ENCODE peak calls at places on chromosomes 4 and X, in six cellular contexts. V is AG09309, O is esophagus squamous epithelium, Q is H7, A is uterus, H is A549. G is an unnamed sample.

GRCh38 chr4:159497961-159498360 is 395.1 kb downstream of the RAPGEF2 start:
- DNase-seq in V (no peak), O (no peak), Q (no peak), A (no peak), H (no peak), G (no peak)

GRCh38 chr4:67727124-67727850 is 26.3 kb upstream of the UBA6 start:
- DNase-seq in V (no peak), O (no peak), Q (no peak), A (no peak), H (no peak), G (no peak)

GRCh38 chr4:8917321-8917811 is 45.7 kb upstream of the HMX1 start:
- DNase-seq in V (no peak), O (no peak), Q (peak; percentile 16), A (no peak), H (no peak), G (no peak)

GRCh38 chr4:18057821-18058533 is 36.4 kb upstream of the LCORL start:
- DNase-seq in V (no peak), O (no peak), Q (no peak), A (no peak), H (no peak), G (no peak)

GRCh38 chr4:37994569-37994968 is 34.4 kb downstream of the PTTG2 start:
- DNase-seq in V (no peak), O (no peak), Q (no peak), A (no peak), H (no peak), G (no peak)

GRCh38 chrX:106177106-106177981 is 9.2 kb downstream of the PWWP3B start:
- DNase-seq in V (no peak), O (no peak), Q (peak; percentile 63), A (peak; percentile 72), H (no peak), G (no peak)

GRCh38 chrX:25968920-25969319 is 169.2 kb upstream of the MAGEB18 start:
- DNase-seq in V (no peak), O (no peak), Q (peak; percentile 37), A (no peak), H (no peak), G (no peak)

GRCh38 chrX:36867143-36867542 is 141.0 kb upstream of the FAM47C start:
- DNase-seq in V (no peak), O (no peak), Q (peak; percentile 7), A (no peak), H (peak; percentile 2), G (no peak)

GRCh38 chrX:48683411-48683982 is at the start of gene WAS:
- DNase-seq in V (no peak), O (no peak), Q (peak; percentile 17), A (no peak), H (no peak), G (no peak)

GRCh38 chr4:82561745-82562552 is at the start of gene TMEM150C:
- DNase-seq in V (no peak), O (no peak), Q (peak; percentile 90), A (no peak), H (peak; percentile 45), G (no peak)

GRCh38 chrX:65707153-65707552 is 39.7 kb downstream of the MSN start:
- DNase-seq in V (no peak), O (no peak), Q (no peak), A (no peak), H (no peak), G (no peak)

GRCh38 chrX:128057421-128057820 is 5.2 kb upstream of the ACTRT1 start:
- DNase-seq in V (no peak), O (no peak), Q (no peak), A (no peak), H (no peak), G (no peak)

GRCh38 chrX:6793000-6793399 is 258.1 kb upstream of the VCX3A start:
- DNase-seq in V (no peak), O (no peak), Q (no peak), A (no peak), H (no peak), G (no peak)

GRCh38 chrX:12360991-12361598 is 222.8 kb downstream of the FRMPD4 start:
- DNase-seq in V (peak; percentile 14), O (no peak), Q (no peak), A (no peak), H (no peak), G (no peak)

GRCh38 chr4:119300072-119300387 is 21.9 kb downstream of the FABP2 start:
- DNase-seq in V (no peak), O (no peak), Q (no peak), A (peak; percentile 37), H (peak; percentile 10), G (peak; percentile 78)

GRCh38 chrX:68847172-68847571 is 18.4 kb downstream of the EFNB1 start:
- DNase-seq in V (no peak), O (no peak), Q (no peak), A (no peak), H (no peak), G (no peak)

GRCh38 chr4:153471691-153472080 is 5.5 kb downstream of the TMEM131L start:
- DNase-seq in V (no peak), O (peak; percentile 6), Q (no peak), A (no peak), H (no peak), G (no peak)

GRCh38 chrX:119690921-119691716 is 1.8 kb downstream of the SEPTIN6 start:
- DNase-seq in V (no peak), O (no peak), Q (no peak), A (no peak), H (no peak), G (no peak)

GRCh38 chrX:6729581-6729980 is 194.7 kb upstream of the VCX3A start:
- DNase-seq in V (no peak), O (no peak), Q (no peak), A (no peak), H (no peak), G (no peak)

GRCh38 chr4:47686294-47686872 is 151.5 kb downstream of the CORIN start:
- DNase-seq in V (no peak), O (no peak), Q (peak; percentile 45), A (peak; percentile 28), H (peak; percentile 6), G (peak; percentile 26)

DNA sequence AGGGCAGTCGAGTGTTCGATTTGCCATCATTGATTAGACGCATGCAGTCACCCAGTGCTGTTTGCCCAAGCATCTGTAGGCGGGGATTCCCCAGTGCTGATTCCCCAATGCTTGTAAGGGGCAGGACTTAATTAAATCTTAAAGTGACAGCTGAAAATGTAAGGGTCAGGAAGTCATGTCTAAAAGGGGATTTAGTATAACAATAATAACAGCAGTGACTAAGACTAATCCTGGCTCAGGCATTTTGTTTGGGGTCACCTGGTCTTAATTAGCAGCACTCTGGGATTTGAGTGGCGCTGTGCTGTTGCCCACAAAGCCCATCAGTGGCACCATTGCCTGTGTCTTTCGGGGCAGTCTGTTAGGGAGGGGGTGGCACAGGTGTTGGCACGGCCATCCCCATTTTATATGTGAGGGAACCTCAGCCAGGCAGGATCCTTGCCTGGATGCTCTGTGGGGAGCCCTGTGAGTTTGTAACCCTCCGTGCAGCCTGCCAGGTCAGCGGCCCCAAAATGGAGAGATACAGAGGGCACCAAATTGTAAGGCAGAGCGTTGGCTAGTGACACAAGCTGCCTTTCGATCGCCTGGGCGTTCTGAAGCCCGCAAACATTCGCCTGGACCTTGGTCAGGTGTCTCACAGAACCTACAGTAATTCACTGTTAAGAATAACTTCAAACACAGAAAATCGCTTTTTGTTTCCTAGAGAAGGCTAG is 146.7 kb downstream of the TBL1X start:
- DNase-seq in V (no peak), O (no peak), Q (peak; percentile 48), A (no peak), H (no peak), G (no peak)
- H3K4me3 ChIP-seq in V (no peak overlapping the region), O (no peak overlapping the region), Q (no peak overlapping the region), A (no peak overlapping the region), H (no peak overlapping the region), G (no peak overlapping the region)

GRCh38 chr4:6449746-6450369 is 22.6 kb downstream of the PPP2R2C start:
- DNase-seq in V (no peak), O (no peak), Q (peak; percentile 38), A (no peak), H (no peak), G (no peak)

GRCh38 chr4:6452116-6452896 is 20.1 kb downstream of the PPP2R2C start:
- DNase-seq in V (no peak), O (no peak), Q (peak; percentile 31), A (no peak), H (no peak), G (no peak)

GRCh38 chr4:6451309-6451708 is 21.1 kb downstream of the PPP2R2C start:
- DNase-seq in V (no peak), O (no peak), Q (no peak), A (no peak), H (no peak), G (no peak)

GRCh38 chr4:6449335-6449734 is 23.1 kb downstream of the PPP2R2C start:
- DNase-seq in V (no peak), O (no peak), Q (no peak), A (no peak), H (no peak), G (no peak)

GRCh38 chr4:6450709-6451108 is 21.7 kb downstream of the PPP2R2C start:
- DNase-seq in V (no peak), O (no peak), Q (peak; percentile 46), A (no peak), H (no peak), G (no peak)
- H3K4me3 ChIP-seq in V (no peak overlapping the region), O (no peak overlapping the region), Q (no peak overlapping the region), A (no peak overlapping the region), H (no peak overlapping the region), G (no peak overlapping the region)

DNA sequence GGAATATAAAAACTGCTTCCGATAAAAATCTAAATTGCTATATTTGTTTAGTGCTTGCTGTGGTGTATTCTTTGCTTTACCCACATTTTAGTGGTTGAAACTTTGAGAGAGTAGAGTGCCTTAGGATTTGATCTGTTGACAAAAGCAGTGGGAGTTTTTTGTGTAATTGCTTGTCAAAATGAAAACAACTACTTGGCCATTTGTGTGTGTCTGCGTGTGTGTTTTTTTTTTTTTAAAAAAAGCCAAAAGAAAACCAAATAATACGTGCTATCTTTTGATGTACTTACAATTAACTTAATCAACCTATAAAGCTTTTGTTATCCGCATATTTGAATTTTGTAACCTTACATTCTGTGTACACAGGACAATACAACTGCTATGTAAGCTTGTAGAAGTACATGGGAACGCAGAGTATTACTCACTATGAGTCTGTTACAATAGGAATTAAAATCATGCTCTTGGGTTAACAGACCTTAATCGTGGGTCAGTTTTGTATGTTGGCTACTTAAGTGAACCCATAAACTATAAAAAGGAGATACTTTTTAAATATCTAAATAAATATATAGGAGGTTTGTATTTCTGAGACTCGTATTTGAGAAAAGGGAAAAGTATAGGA is 353.5 kb downstream of the ARHGAP24 start:
- DNase-seq in V (no peak), O (no peak), Q (no peak), A (no peak), H (no peak), G (no peak)
- H3K4me3 ChIP-seq in V (peak overlapping the region; percentile 9), O (no peak overlapping the region), Q (no peak overlapping the region), A (no peak overlapping the region), H (peak overlapping the region; percentile 35), G (peak overlapping the region; percentile 35)

GRCh38 chr4:76012388-76012801 is 5.1 kb upstream of the CXCL9 start:
- DNase-seq in V (no peak), O (no peak), Q (no peak), A (no peak), H (no peak), G (no peak)

GRCh38 chr4:76011018-76011670 is 3.8 kb upstream of the CXCL9 start:
- DNase-seq in V (no peak), O (no peak), Q (no peak), A (no peak), H (no peak), G (no peak)

GRCh38 chr4:76013540-76013939 is 6.2 kb upstream of the CXCL9 start:
- DNase-seq in V (no peak), O (no peak), Q (no peak), A (no peak), H (no peak), G (no peak)

GRCh38 chr4:76016383-76016782 is 6.9 kb downstream of the CXCL10 start:
- DNase-seq in V (no peak), O (no peak), Q (no peak), A (no peak), H (no peak), G (no peak)

GRCh38 chr4:76011700-76012387 is 4.5 kb upstream of the CXCL9 start:
- DNase-seq in V (peak; percentile 11), O (no peak), Q (peak; percentile 63), A (no peak), H (no peak), G (no peak)
- H3K4me3 ChIP-seq in V (no peak overlapping the region), O (peak overlapping the region; percentile 20), Q (no peak overlapping the region), A (no peak overlapping the region), H (no peak overlapping the region), G (peak overlapping the region; percentile 23)